ENCODE peak calls at places on chromosomes 6 and 20, in five cellular contexts. H is NCI-H1417 treated with DMSO at 0.1 percent for 48 hours, L is NCI-H460, I is neural crest cell, Q is endothelial cell. G is an unnamed sample.

GRCh38 chr6:98944598-98945011 is 3.1 kb downstream of the FBXL4 start:
- DNase-seq in H (no peak), L (no peak), I (no peak), Q (no peak), G (no peak)

GRCh38 chr6:46490425-46491200 is 636 bp downstream of the RCAN2 start:
- DNase-seq in H (no peak), L (no peak), I (peak; percentile 63), Q (peak; percentile 77), G (peak; percentile 44)

GRCh38 chr6:125821825-125822281 is 31.1 kb downstream of the NCOA7 start:
- DNase-seq in H (no peak), L (no peak), I (no peak), Q (no peak), G (no peak)

GRCh38 chr6:13303668-13304017 is 24.7 kb downstream of the TBC1D7 start:
- DNase-seq in H (no peak), L (no peak), I (no peak), Q (no peak), G (peak; percentile 61)

GRCh38 chr20:39676857-39677351 is 714.8 kb downstream of the DHX35 start:
- DNase-seq in H (no peak), L (no peak), I (no peak), Q (no peak), G (no peak)

GRCh38 chr20:57594092-57594911 is 25.9 kb downstream of the ZBP1 start:
- DNase-seq in H (no peak), L (peak; percentile 36), I (peak; percentile 76), Q (peak; percentile 68), G (no peak)

GRCh38 chr20:62723351-62723750 is 14.7 kb downstream of the NTSR1 start:
- DNase-seq in H (no peak), L (no peak), I (no peak), Q (no peak), G (no peak)

GRCh38 chr6:73656501-73657145 is 2.8 kb upstream of the SLC17A5 start:
- DNase-seq in H (no peak), L (no peak), I (no peak), Q (no peak), G (no peak)

GRCh38 chr20:38799248-38799647 is 6.2 kb upstream of the PPP1R16B start:
- DNase-seq in H (no peak), L (no peak), I (no peak), Q (no peak), G (no peak)

GRCh38 chr6:89081423-89082322 is 1.1 kb downstream of the PNRC1 start:
- DNase-seq in H (peak; percentile 72), L (peak; percentile 91), I (peak; percentile 90), Q (peak; percentile 94), G (peak; percentile 100)

GRCh38 chr6:161383951-161384350 is 110.1 kb upstream of the AGPAT4 start:
- DNase-seq in H (no peak), L (no peak), I (no peak), Q (no peak), G (no peak)

GRCh38 chr20:62104791-62105345 is 17.4 kb upstream of the LSM14B start:
- DNase-seq in H (no peak), L (no peak), I (no peak), Q (no peak), G (no peak)

GRCh38 chr6:27866370-27867050 is 45.7 kb downstream of the OR2B2 start:
- DNase-seq in H (no peak), L (peak; percentile 54), I (no peak), Q (no peak), G (no peak)

GRCh38 chr6:43713611-43714310 is 26.2 kb upstream of the MRPS18A start:
- DNase-seq in H (no peak), L (no peak), I (no peak), Q (no peak), G (no peak)

GRCh38 chr6:47135772-47136171 is 93.6 kb upstream of the ADGRF1 start:
- DNase-seq in H (no peak), L (peak; percentile 54), I (no peak), Q (no peak), G (no peak)

GRCh38 chr6:149334682-149335160 is 17.2 kb downstream of the TAB2 start:
- DNase-seq in H (no peak), L (no peak), I (no peak), Q (no peak), G (no peak)

GRCh38 chr6:125022391-125022989 is 60.3 kb downstream of the RNF217 start:
- DNase-seq in H (no peak), L (no peak), I (no peak), Q (no peak), G (no peak)

GRCh38 chr20:21361266-21361665 is 36.1 kb downstream of the NKX2-4 start:
- DNase-seq in H (no peak), L (no peak), I (no peak), Q (no peak), G (no peak)

GRCh38 chr20:3651204-3651970 is 11.8 kb downstream of the GFRA4 start:
- DNase-seq in H (no peak), L (no peak), I (no peak), Q (no peak), G (no peak)

GRCh38 chr6:29834564-29835436 is 7.2 kb downstream of the HLA-G start:
- DNase-seq in H (no peak), L (peak; percentile 8), I (peak; percentile 48), Q (peak; percentile 64), G (no peak)

GRCh38 chr20:47784256-47784598 is 1.1 kb downstream of the SULF2 start:
- DNase-seq in H (no peak), L (no peak), I (no peak), Q (no peak), G (no peak)

GRCh38 chr20:34970193-34971037 is 14.7 kb downstream of the MYH7B start:
- DNase-seq in H (no peak), L (no peak), I (no peak), Q (no peak), G (no peak)

GRCh38 chr6:139373154-139373927 is 1.1 kb downstream of the CITED2 start:
- DNase-seq in H (no peak), L (no peak), I (peak; percentile 43), Q (peak; percentile 63), G (peak; percentile 74)

GRCh38 chr6:150229775-150230561 is 87.1 kb downstream of the PPP1R14C start:
- DNase-seq in H (no peak), L (no peak), I (no peak), Q (no peak), G (no peak)

GRCh38 chr20:9388826-9389187 is 125.6 kb upstream of the LAMP5 start:
- DNase-seq in H (no peak), L (no peak), I (no peak), Q (no peak), G (no peak)